ENCODE peak calls at places on chromosomes 16 and 17, in nine cellular contexts. One of them, this sample, is unnamed.

GRCh38 chr16:71929048-71929447 is 33.7 kb downstream of the IST1 start:
- DNase-seq in H9: no peak
- DNase-seq in body of pancreas: no peak
- DNase-seq in cardiac fibroblast: peak; percentile 77
- DNase-seq in fibroblast of villous mesenchyme: peak; percentile 79
- DNase-seq in gastrocnemius medialis: peak; percentile 51
- DNase-seq in tibial nerve: no peak
- DNase-seq in testis: no peak
- DNase-seq in MCF 10A: peak; percentile 23
- DNase-seq in this sample: no peak

GRCh38 chr17:39618252-39618913 is 8.4 kb upstream of the PPP1R1B start:
- DNase-seq in gastrocnemius medialis: no peak
- DNase-seq in body of pancreas: peak; percentile 41
- DNase-seq in cardiac fibroblast: peak; percentile 27
- DNase-seq in testis: no peak
- DNase-seq in MCF 10A: peak; percentile 31
- DNase-seq in tibial nerve: no peak
- DNase-seq in H9: no peak
- DNase-seq in fibroblast of villous mesenchyme: peak; percentile 17
- DNase-seq in this sample: no peak

GRCh38 chr17:48374650-48375230 is 55.3 kb downstream of the SKAP1 start:
- DNase-seq in body of pancreas: peak; percentile 42
- DNase-seq in tibial nerve: peak; percentile 12
- DNase-seq in gastrocnemius medialis: no peak
- DNase-seq in MCF 10A: peak; percentile 63
- DNase-seq in H9: peak; percentile 74
- DNase-seq in testis: no peak
- DNase-seq in fibroblast of villous mesenchyme: peak; percentile 4
- DNase-seq in cardiac fibroblast: no peak
- DNase-seq in this sample: peak; percentile 10

GRCh38 chr16:27402964-27403600 is 1.1 kb downstream of the IL21R start:
- DNase-seq in cardiac fibroblast: no peak
- DNase-seq in tibial nerve: no peak
- DNase-seq in body of pancreas: no peak
- DNase-seq in fibroblast of villous mesenchyme: no peak
- DNase-seq in H9: no peak
- DNase-seq in MCF 10A: no peak
- DNase-seq in gastrocnemius medialis: no peak
- DNase-seq in testis: no peak
- DNase-seq in this sample: peak; percentile 67

GRCh38 chr16:74449470-74449869 is 28.2 kb upstream of the CLEC18B start:
- DNase-seq in body of pancreas: no peak
- DNase-seq in tibial nerve: peak; percentile 27
- DNase-seq in cardiac fibroblast: peak; percentile 74
- DNase-seq in MCF 10A: peak; percentile 84
- DNase-seq in testis: no peak
- DNase-seq in H9: no peak
- DNase-seq in fibroblast of villous mesenchyme: no peak
- DNase-seq in gastrocnemius medialis: peak; percentile 27
- DNase-seq in this sample: no peak

GRCh38 chr17:60253048-60253447 is 103.3 kb downstream of the CA4 start:
- DNase-seq in body of pancreas: no peak
- DNase-seq in gastrocnemius medialis: no peak
- DNase-seq in cardiac fibroblast: peak; percentile 31
- DNase-seq in MCF 10A: no peak
- DNase-seq in fibroblast of villous mesenchyme: no peak
- DNase-seq in H9: no peak
- DNase-seq in testis: no peak
- DNase-seq in tibial nerve: no peak
- DNase-seq in this sample: no peak

GRCh38 chr17:19629449-19629848 is 19.1 kb upstream of the ALDH3A2 start:
- DNase-seq in cardiac fibroblast: no peak
- DNase-seq in MCF 10A: no peak
- DNase-seq in fibroblast of villous mesenchyme: no peak
- DNase-seq in tibial nerve: no peak
- DNase-seq in gastrocnemius medialis: no peak
- DNase-seq in testis: no peak
- DNase-seq in H9: no peak
- DNase-seq in body of pancreas: no peak
- DNase-seq in this sample: no peak

GRCh38 chr17:62860962-62861873 is 53.1 kb upstream of the MARCHF10 start:
- DNase-seq in MCF 10A: no peak
- DNase-seq in body of pancreas: no peak
- DNase-seq in testis: no peak
- DNase-seq in fibroblast of villous mesenchyme: no peak
- DNase-seq in cardiac fibroblast: peak; percentile 46
- DNase-seq in H9: no peak
- DNase-seq in gastrocnemius medialis: no peak
- DNase-seq in tibial nerve: no peak
- DNase-seq in this sample: no peak

GRCh38 chr17:51640108-51640622 is 379.8 kb downstream of the UTP18 start:
- DNase-seq in tibial nerve: no peak
- DNase-seq in cardiac fibroblast: peak; percentile 1
- DNase-seq in H9: peak; percentile 74
- DNase-seq in fibroblast of villous mesenchyme: no peak
- DNase-seq in body of pancreas: no peak
- DNase-seq in gastrocnemius medialis: no peak
- DNase-seq in testis: peak; percentile 23
- DNase-seq in MCF 10A: peak; percentile 69
- DNase-seq in this sample: no peak

GRCh38 chr17:8753976-8754440 is 4.3 kb downstream of the SPDYE4 start:
- DNase-seq in cardiac fibroblast: peak; percentile 53
- DNase-seq in fibroblast of villous mesenchyme: peak; percentile 7
- DNase-seq in H9: no peak
- DNase-seq in gastrocnemius medialis: no peak
- DNase-seq in body of pancreas: no peak
- DNase-seq in testis: no peak
- DNase-seq in MCF 10A: peak; percentile 36
- DNase-seq in tibial nerve: no peak
- DNase-seq in this sample: peak; percentile 27

GRCh38 chr16:24497405-24497804 is 42.0 kb upstream of the RBBP6 start:
- DNase-seq in tibial nerve: no peak
- DNase-seq in H9: peak; percentile 53
- DNase-seq in testis: no peak
- DNase-seq in MCF 10A: peak; percentile 62
- DNase-seq in cardiac fibroblast: peak; percentile 9
- DNase-seq in gastrocnemius medialis: no peak
- DNase-seq in body of pancreas: no peak
- DNase-seq in fibroblast of villous mesenchyme: peak; percentile 2
- DNase-seq in this sample: no peak

GRCh38 chr16:28878083-28878926 is at the start of gene ATP2A1:
- DNase-seq in MCF 10A: no peak
- DNase-seq in H9: no peak
- DNase-seq in cardiac fibroblast: no peak
- DNase-seq in gastrocnemius medialis: peak; percentile 46
- DNase-seq in testis: no peak
- DNase-seq in fibroblast of villous mesenchyme: no peak
- DNase-seq in tibial nerve: no peak
- DNase-seq in body of pancreas: no peak
- DNase-seq in this sample: no peak

GRCh38 chr17:49707608-49708514 is at the start of gene SLC35B1:
- DNase-seq in H9: peak; percentile 100
- DNase-seq in cardiac fibroblast: peak; percentile 100
- DNase-seq in gastrocnemius medialis: peak; percentile 99
- DNase-seq in testis: peak; percentile 100
- DNase-seq in MCF 10A: peak; percentile 99
- DNase-seq in body of pancreas: peak; percentile 100
- DNase-seq in tibial nerve: peak; percentile 98
- DNase-seq in fibroblast of villous mesenchyme: peak; percentile 99
- DNase-seq in this sample: peak; percentile 96

GRCh38 chr17:63986842-63987615 is 11.1 kb upstream of the PRR29 start:
- DNase-seq in body of pancreas: peak; percentile 25
- DNase-seq in testis: no peak
- DNase-seq in fibroblast of villous mesenchyme: no peak
- DNase-seq in cardiac fibroblast: no peak
- DNase-seq in MCF 10A: no peak
- DNase-seq in tibial nerve: no peak
- DNase-seq in H9: no peak
- DNase-seq in gastrocnemius medialis: no peak
- DNase-seq in this sample: no peak

GRCh38 chr16:29806096-29806579 is at the start of gene MAZ:
- DNase-seq in testis: no peak
- DNase-seq in H9: no peak
- DNase-seq in fibroblast of villous mesenchyme: peak; percentile 93
- DNase-seq in tibial nerve: no peak
- DNase-seq in cardiac fibroblast: peak; percentile 93
- DNase-seq in body of pancreas: no peak
- DNase-seq in gastrocnemius medialis: no peak
- DNase-seq in MCF 10A: no peak
- DNase-seq in this sample: peak; percentile 92

DNA sequence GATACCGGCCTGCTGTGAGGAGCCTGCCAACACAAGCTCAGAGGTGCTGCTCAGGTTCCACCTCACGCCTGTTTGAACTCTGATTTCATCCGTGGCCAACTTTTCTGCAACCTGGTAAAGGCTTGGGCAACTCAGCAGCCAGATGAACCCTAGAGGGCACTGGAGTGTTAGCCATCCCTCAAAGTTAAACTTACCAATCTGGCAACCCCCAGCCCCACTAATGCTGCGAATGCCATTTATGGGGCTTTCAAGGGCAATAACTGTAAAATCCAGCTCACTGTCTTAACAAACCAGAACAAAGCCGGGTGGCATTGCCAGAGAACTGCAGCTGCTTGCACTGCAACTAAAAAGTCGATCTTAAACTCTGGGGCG is 105.5 kb downstream of the AXIN2 start:
- DNase-seq in cardiac fibroblast: peak; percentile 21
- DNase-seq in tibial nerve: no peak
- DNase-seq in MCF 10A: peak; percentile 30
- DNase-seq in gastrocnemius medialis: peak; percentile 84
- DNase-seq in body of pancreas: peak; percentile 27
- DNase-seq in fibroblast of villous mesenchyme: peak; percentile 20
- DNase-seq in testis: no peak
- DNase-seq in H9: peak; percentile 69
- DNase-seq in this sample: no peak
- TF ChIP-seq CTCF in cardiac fibroblast: peak; percentile 17
- TF ChIP-seq CTCF in tibial nerve: peak; percentile 24
- TF ChIP-seq CTCF in MCF 10A: no peak
- TF ChIP-seq CTCF in gastrocnemius medialis: peak; percentile 47
- TF ChIP-seq CTCF in body of pancreas: peak; percentile 38
- TF ChIP-seq CTCF in fibroblast of villous mesenchyme: peak; percentile 51
- TF ChIP-seq CTCF in testis: no peak
- TF ChIP-seq CTCF in H9: peak; percentile 66
- TF ChIP-seq CTCF in this sample: no peak

GRCh38 chr16:52547834-52548215 is 882 bp upstream of the TOX3 start:
- DNase-seq in body of pancreas: no peak
- DNase-seq in cardiac fibroblast: no peak
- DNase-seq in tibial nerve: no peak
- DNase-seq in MCF 10A: no peak
- DNase-seq in H9: no peak
- DNase-seq in gastrocnemius medialis: no peak
- DNase-seq in testis: no peak
- DNase-seq in fibroblast of villous mesenchyme: no peak
- DNase-seq in this sample: no peak

GRCh38 chr16:52546291-52546941 is 527 bp downstream of the TOX3 start:
- DNase-seq in tibial nerve: no peak
- DNase-seq in fibroblast of villous mesenchyme: no peak
- DNase-seq in testis: no peak
- DNase-seq in MCF 10A: no peak
- DNase-seq in gastrocnemius medialis: no peak
- DNase-seq in body of pancreas: no peak
- DNase-seq in H9: peak; percentile 46
- DNase-seq in cardiac fibroblast: no peak
- DNase-seq in this sample: no peak

GRCh38 chr16:52549011-52549692 is 2.2 kb upstream of the TOX3 start:
- DNase-seq in MCF 10A: no peak
- DNase-seq in tibial nerve: no peak
- DNase-seq in cardiac fibroblast: peak; percentile 2
- DNase-seq in fibroblast of villous mesenchyme: no peak
- DNase-seq in H9: peak; percentile 63
- DNase-seq in testis: no peak
- DNase-seq in gastrocnemius medialis: no peak
- DNase-seq in body of pancreas: no peak
- DNase-seq in this sample: no peak

GRCh38 chr16:52547001-52547833 is at the start of gene TOX3:
- DNase-seq in gastrocnemius medialis: no peak
- DNase-seq in fibroblast of villous mesenchyme: no peak
- DNase-seq in tibial nerve: no peak
- DNase-seq in cardiac fibroblast: no peak
- DNase-seq in H9: peak; percentile 65
- DNase-seq in MCF 10A: no peak
- DNase-seq in testis: no peak
- DNase-seq in body of pancreas: peak; percentile 72
- DNase-seq in this sample: no peak

GRCh38 chr16:52548261-52549010 is 1.5 kb upstream of the TOX3 start:
- DNase-seq in fibroblast of villous mesenchyme: no peak
- DNase-seq in tibial nerve: no peak
- DNase-seq in testis: no peak
- DNase-seq in MCF 10A: no peak
- DNase-seq in gastrocnemius medialis: no peak
- DNase-seq in H9: peak; percentile 50
- DNase-seq in cardiac fibroblast: no peak
- DNase-seq in body of pancreas: no peak
- DNase-seq in this sample: no peak
- TF ChIP-seq CTCF in fibroblast of villous mesenchyme: no peak
- TF ChIP-seq CTCF in tibial nerve: no peak
- TF ChIP-seq CTCF in testis: no peak
- TF ChIP-seq CTCF in MCF 10A: no peak
- TF ChIP-seq CTCF in gastrocnemius medialis: no peak
- TF ChIP-seq CTCF in H9: no peak
- TF ChIP-seq CTCF in cardiac fibroblast: no peak
- TF ChIP-seq CTCF in body of pancreas: no peak
- TF ChIP-seq CTCF in this sample: no peak

DNA sequence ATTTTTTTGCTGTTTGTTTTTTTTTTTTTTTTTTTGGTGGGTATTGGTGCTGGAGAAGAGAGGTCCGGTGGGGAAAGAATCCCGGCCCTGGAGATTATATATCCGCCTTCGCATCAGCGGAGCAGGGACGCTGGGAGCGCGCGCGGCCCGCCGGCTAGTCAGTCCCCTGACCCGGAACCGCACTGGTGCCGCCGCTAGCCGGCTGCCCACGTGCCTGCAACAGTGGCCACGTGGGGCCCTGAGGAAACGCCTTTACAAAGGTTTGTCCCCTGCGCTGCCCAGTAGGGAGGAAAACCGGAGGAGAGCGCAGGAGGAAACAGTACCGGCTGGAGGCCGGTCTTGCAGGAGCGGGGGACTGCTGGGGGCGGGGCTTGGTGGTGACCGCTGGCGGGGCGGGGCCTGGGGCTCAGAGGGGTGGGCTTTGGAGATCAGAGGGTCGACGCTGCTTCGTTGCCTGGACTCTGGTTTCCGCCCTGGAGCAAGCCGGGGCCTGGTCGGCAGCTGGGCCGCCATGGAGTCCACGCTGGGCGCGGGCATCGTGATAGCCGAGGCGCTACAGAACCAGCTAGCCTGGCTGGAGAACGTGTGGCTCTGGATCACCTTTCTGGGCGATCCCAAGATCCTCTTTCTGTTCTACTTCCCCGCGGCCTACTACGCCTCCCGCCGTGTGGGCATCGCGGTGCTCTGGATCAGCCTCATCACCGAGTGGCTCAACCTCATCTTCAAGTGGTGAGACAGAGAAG is at the start of gene G6PC3:
- DNase-seq in gastrocnemius medialis: peak; percentile 97
- DNase-seq in cardiac fibroblast: peak; percentile 98
- DNase-seq in MCF 10A: peak; percentile 98
- DNase-seq in body of pancreas: peak; percentile 97
- DNase-seq in tibial nerve: peak; percentile 92
- DNase-seq in H9: peak; percentile 100
- DNase-seq in testis: peak; percentile 98
- DNase-seq in fibroblast of villous mesenchyme: peak; percentile 99
- DNase-seq in this sample: peak; percentile 87
- TF ChIP-seq CTCF in gastrocnemius medialis: peak; percentile 22
- TF ChIP-seq CTCF in cardiac fibroblast: peak; percentile 1
- TF ChIP-seq CTCF in MCF 10A: no peak
- TF ChIP-seq CTCF in body of pancreas: peak; percentile 33
- TF ChIP-seq CTCF in tibial nerve: peak; percentile 62
- TF ChIP-seq CTCF in H9: peak; percentile 5
- TF ChIP-seq CTCF in testis: no peak
- TF ChIP-seq CTCF in fibroblast of villous mesenchyme: no peak
- TF ChIP-seq CTCF in this sample: no peak

GRCh38 chr16:67668495-67669157 is 2.0 kb downstream of the C16orf86 start:
- DNase-seq in tibial nerve: no peak
- DNase-seq in testis: no peak
- DNase-seq in fibroblast of villous mesenchyme: no peak
- DNase-seq in cardiac fibroblast: no peak
- DNase-seq in body of pancreas: no peak
- DNase-seq in H9: no peak
- DNase-seq in MCF 10A: no peak
- DNase-seq in gastrocnemius medialis: no peak
- DNase-seq in this sample: peak; percentile 65
- TF ChIP-seq CTCF in tibial nerve: no peak
- TF ChIP-seq CTCF in testis: no peak
- TF ChIP-seq CTCF in fibroblast of villous mesenchyme: no peak
- TF ChIP-seq CTCF in cardiac fibroblast: peak; percentile 40
- TF ChIP-seq CTCF in body of pancreas: no peak
- TF ChIP-seq CTCF in H9: peak; percentile 19
- TF ChIP-seq CTCF in MCF 10A: peak; percentile 28
- TF ChIP-seq CTCF in gastrocnemius medialis: no peak
- TF ChIP-seq CTCF in this sample: peak; percentile 31

This sample was measured in B cell.